ENCODE peak calls at places on chromosome 10, in nine cellular contexts. Q, H, M, Z, D, P, W, T and L are unnamed samples.

GRCh38 chr10:114545071-114545470 is 113.0 kb downstream of the ABLIM1 start:
- DNase-seq in D (no peak), P (no peak), M (no peak), Z (no peak), Q (no peak), W (no peak), T (no peak), H (no peak), L (no peak)

GRCh38 chr10:92241158-92241500 is 49.7 kb downstream of the CPEB3 start:
- DNase-seq in T (no peak), P (no peak), Z (peak), H (no peak), W (no peak), Q (no peak), D (no peak), M (peak), L (no peak)

GRCh38 chr10:42934351-42934811 is 142.5 kb upstream of the RET start:
- DNase-seq in M (no peak), D (no peak), H (no peak), Q (no peak), P (no peak), W (no peak), T (no peak), Z (no peak), L (no peak)

GRCh38 chr10:17220652-17221100 is 7.4 kb upstream of the VIM start:
- DNase-seq in T (no peak), M (peak), Q (no peak), H (no peak), P (no peak), Z (no peak), D (no peak), W (no peak), L (no peak)

GRCh38 chr10:130802301-130802700 is 509.2 kb downstream of the TCERG1L start:
- DNase-seq in Q (no peak), M (no peak), T (no peak), P (no peak), Z (no peak), H (no peak), D (no peak), W (no peak), L (no peak)

GRCh38 chr10:77165445-77166316 is 471.9 kb downstream of the KCNMA1 start:
- DNase-seq in Z (peak), Q (peak), W (no peak), M (peak), H (peak), D (peak), P (peak), T (peak), L (no peak)

GRCh38 chr10:14560794-14561765 is 213.6 kb downstream of the FAM107B start:
- DNase-seq in D (no peak), M (no peak), Z (no peak), Q (no peak), H (no peak), T (no peak), P (no peak), W (no peak), L (no peak)

GRCh38 chr10:104029528-104029875 is 56.2 kb downstream of the COL17A1 start:
- DNase-seq in Q (peak), Z (no peak), M (peak), P (no peak), W (no peak), H (peak), D (no peak), T (no peak), L (peak)

GRCh38 chr10:102781089-102781920 is 37.6 kb downstream of the WBP1L start:
- DNase-seq in M (no peak), H (no peak), P (no peak), Q (no peak), W (no peak), T (peak), D (no peak), Z (no peak), L (peak)

GRCh38 chr10:124656113-124656490 is 88.1 kb downstream of the FAM53B start:
- DNase-seq in M (no peak), H (no peak), W (no peak), P (no peak), D (no peak), T (no peak), Z (no peak), Q (no peak), L (no peak)

GRCh38 chr10:45063605-45064231 is 63.0 kb downstream of the ZNF22 start:
- DNase-seq in W (no peak), M (no peak), H (no peak), Z (no peak), P (no peak), T (no peak), Q (no peak), D (no peak), L (no peak)

GRCh38 chr10:97179731-97180366 is 5.9 kb downstream of the SLIT1 start:
- DNase-seq in W (no peak), H (no peak), M (no peak), Q (no peak), D (peak), T (no peak), P (no peak), Z (no peak), L (no peak)

DNA sequence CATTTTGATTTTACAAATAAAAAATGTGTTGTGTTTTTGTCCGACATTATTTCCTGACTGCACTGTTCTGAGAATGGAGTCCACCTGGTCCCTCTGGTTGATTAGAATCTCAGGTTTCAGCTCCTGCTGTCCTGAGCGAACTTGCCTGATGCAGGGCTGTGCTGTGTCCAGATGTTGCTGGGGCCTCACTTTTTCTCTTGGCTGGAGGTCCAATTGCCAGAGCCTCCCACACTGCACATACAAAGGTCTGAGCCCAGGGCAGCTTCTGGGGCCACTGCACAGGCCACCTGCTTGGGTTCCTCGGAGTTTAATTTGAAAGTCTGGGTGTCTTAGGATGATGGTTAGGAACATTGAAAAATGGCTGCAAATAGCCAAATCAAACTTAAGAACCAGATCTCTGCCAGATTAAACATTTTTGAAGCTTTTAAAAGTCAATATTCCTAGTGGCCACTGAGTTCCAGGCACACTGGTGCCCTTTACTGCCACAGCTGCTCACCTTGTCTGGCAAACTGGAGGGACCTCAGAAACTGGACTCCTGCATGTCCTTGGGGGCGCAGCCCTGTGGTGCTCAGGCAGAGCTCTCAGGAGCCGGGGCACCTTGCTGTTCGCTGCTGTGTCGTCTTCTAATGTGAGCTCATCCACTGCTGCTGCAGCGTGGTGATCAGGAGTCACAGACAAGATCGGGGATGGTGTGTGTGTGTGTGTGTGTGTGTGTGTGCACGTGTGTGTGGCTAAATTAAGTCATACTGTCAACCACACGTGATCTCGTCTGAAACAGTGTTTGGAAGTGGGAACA is 75.0 kb downstream of the WDR37 start:
- DNase-seq in P (no peak), Q (no peak), M (no peak), W (no peak), D (no peak), H (no peak), Z (no peak), T (no peak), L (no peak)
- TF ChIP-seq POLR2A in P (no peak), Q (no peak), M (no peak), W (no peak), D (no peak), H (no peak), Z (no peak), T (no peak), L (no peak)

GRCh38 chr10:68901106-68901927 is at the start of gene DDX50:
- DNase-seq in H (peak), P (peak), Q (peak), W (peak), D (peak), T (peak), M (peak), Z (peak), L (peak)
- TF ChIP-seq POLR2A in H (peak), P (peak), Q (peak), W (peak), D (no peak), T (no peak), M (peak), Z (peak), L (no peak)

DNA sequence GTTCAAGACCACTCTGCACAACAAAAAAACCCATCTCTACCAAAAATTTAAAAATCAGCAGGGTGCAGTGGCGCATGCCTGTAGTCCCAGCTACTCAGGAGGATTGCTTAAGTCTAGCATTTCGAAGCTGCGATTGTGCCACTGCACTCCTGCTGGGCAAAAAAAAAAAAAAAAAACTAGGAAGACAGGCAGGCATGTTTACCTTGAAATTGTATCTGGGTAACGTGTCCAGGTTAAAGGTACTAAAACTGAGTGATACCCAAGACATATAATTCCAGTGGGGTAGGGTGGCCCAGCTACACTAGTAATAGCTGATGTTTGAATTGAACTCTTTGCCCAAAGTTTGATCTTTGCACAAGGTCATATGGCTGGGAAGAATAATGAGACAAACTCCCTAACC is 16.2 kb downstream of the GHITM start:
- DNase-seq in T (no peak), W (no peak), Z (no peak), Q (no peak), M (no peak), D (no peak), H (no peak), P (no peak), L (no peak)
- TF ChIP-seq POLR2A in T (no peak), W (no peak), Z (no peak), Q (no peak), M (no peak), D (no peak), H (no peak), P (no peak), L (no peak)

GRCh38 chr10:84331091-84331490 is 2.7 kb downstream of the CCSER2 start:
- DNase-seq in W (no peak), D (no peak), H (no peak), P (no peak), Q (no peak), M (no peak), Z (no peak), T (no peak), L (no peak)

GRCh38 chr10:84329986-84330651 is 1.7 kb downstream of the CCSER2 start:
- DNase-seq in M (no peak), Z (no peak), P (no peak), H (no peak), T (no peak), Q (no peak), W (no peak), D (no peak), L (no peak)

GRCh38 chr10:84329094-84329611 is 764 bp downstream of the CCSER2 start:
- DNase-seq in T (no peak), Q (no peak), P (peak), W (no peak), M (peak), H (no peak), D (no peak), Z (peak), L (peak)

GRCh38 chr10:84333864-84334451 is 5.6 kb downstream of the CCSER2 start:
- DNase-seq in M (peak), H (no peak), Q (no peak), D (no peak), T (no peak), W (no peak), Z (no peak), P (no peak), L (no peak)

DNA sequence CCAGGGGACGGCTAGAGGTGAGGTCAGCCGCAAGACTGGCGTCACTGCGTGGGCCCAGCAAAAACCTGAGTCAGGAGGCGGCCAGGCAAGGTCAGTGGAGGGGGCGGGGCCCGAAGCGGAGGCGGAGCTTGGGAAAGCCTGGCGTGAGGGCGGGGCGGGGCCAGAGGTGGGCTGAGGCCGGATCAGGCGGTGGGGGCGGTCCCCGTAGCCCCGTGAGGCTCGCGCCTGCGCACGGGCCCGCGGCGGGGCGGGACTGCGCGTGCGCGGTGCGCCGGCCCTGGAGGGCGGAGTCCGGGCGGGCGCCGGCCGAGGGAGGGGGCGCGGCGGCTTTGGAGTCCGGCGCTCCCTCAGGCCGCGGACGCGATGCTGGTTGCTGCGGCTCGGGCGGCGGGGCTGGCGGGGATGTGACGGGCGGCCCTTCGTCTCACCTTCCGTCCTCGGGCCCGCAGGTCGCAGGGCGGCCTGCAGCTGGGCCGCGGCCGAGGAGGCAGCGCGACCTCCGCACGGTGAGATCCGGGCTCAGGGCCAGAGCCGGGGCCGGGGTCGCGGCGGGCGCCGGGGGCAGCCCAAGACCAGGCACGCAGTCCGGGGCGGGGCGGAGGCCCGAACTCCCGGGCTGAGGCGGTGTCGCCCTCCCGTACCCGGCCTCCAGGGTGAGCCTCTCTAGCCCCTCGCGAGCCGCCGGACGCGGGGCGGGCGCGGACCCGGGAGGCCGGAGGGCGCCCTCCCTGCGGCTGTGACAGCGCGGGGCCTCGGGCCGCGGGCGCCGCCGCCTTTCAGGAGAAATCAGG is at the start of gene CCSER2:
- DNase-seq in P (peak), Q (peak), Z (peak), D (peak), W (peak), M (peak), H (peak), T (peak), L (peak)
- TF ChIP-seq POLR2A in P (peak), Q (peak), Z (peak), D (no peak), W (peak), M (peak), H (peak), T (no peak), L (peak)

DNA sequence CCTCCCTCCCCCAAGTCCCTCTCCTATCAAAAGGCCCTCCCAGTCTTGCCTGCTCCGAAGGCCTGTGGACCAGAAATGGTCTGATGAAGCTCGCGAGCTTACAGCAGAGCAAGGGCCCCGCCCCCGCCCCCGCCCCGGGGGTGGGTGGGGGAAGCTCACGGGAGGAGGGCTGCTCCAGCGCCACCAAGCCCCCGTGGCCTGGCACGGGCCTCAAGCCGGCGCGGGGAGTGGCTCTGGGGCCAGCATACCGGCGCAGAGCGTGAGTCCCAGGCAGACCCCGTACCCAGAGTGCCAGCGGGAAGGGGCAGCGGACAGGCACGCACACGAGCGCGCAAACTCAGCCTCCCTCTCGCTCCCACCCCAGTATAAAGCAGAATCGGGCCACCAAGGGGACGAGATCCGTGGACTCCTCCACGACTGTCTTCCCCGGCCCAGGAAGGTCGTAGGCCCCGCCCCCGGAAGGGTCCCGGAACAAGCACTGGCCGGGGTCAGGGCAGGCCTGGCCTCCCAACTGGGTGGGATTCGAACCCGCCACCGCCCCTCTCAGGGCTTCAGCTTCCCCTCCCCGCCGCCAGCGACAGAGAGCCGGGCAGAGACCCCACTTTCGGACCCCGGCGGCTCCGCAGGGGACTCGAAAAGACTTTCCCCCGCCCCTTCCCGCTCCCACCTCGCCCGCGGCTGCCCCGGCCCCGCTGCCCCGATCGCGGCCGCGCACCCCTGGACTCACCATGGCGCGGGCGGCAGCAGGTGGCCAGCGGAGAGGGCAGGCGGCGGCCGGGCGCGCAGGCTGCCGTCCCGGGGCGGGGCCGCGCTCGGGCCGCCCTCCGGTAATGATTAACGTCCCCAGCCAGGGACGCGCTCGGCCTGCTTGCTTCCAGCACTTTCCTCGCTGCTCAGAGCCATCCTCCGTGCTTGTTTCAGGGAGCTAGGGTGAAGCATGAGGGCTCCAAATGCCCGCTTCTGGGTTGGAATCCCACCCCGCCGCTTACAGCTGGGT is at the start of gene PCBD1:
- DNase-seq in Q (peak), P (peak), D (no peak), H (peak), Z (peak), W (no peak), T (peak), M (peak), L (peak)
- TF ChIP-seq POLR2A in Q (peak), P (peak), D (no peak), H (no peak), Z (peak), W (no peak), T (no peak), M (no peak), L (peak)

GRCh38 chr10:75431180-75432111 is at the start of gene LRMDA:
- DNase-seq in M (no peak), Z (peak), D (no peak), P (peak), H (peak), T (peak), Q (peak), W (no peak), L (peak)
- TF ChIP-seq POLR2A in M (no peak), Z (no peak), D (no peak), P (no peak), H (no peak), T (no peak), Q (peak), W (no peak), L (no peak)